ENCODE peak calls at places on chromosomes 6 and 20, in four cellular contexts. T, R, J and I are unnamed samples.

GRCh38 chr6:159880412-159880811 is 10.4 kb upstream of the MAS1 start:
- DNase-seq in T (no peak), J (no peak), R (no peak), I (no peak)

GRCh38 chr20:4038047-4038459 is 22.7 kb upstream of the RNF24 start:
- DNase-seq in J (peak; percentile 69), R (peak; percentile 82), T (peak; percentile 75), I (peak; percentile 79)

GRCh38 chr6:131657630-131658111 is 20.6 kb downstream of the ENPP3 start:
- DNase-seq in R (no peak), J (no peak), T (peak; percentile 83), I (no peak)

GRCh38 chr20:45456632-45457031 is 12.9 kb upstream of the WFDC2 start:
- DNase-seq in J (no peak), R (no peak), T (peak; percentile 22), I (no peak)

GRCh38 chr20:50285376-50286173 is 94.9 kb downstream of the CEBPB start:
- DNase-seq in R (peak; percentile 87), T (peak; percentile 72), J (no peak), I (no peak)

GRCh38 chr6:31396422-31397152 is 6.8 kb upstream of the MICA start:
- DNase-seq in T (peak; percentile 61), J (peak; percentile 84), R (peak; percentile 70), I (peak; percentile 86)

GRCh38 chr6:80341330-80341729 is 234.9 kb downstream of the BCKDHB start:
- DNase-seq in R (peak; percentile 73), T (peak; percentile 40), J (no peak), I (no peak)

GRCh38 chr6:2746557-2747061 is 4.1 kb downstream of the MYLK4 start:
- DNase-seq in R (no peak), T (no peak), J (no peak), I (no peak)

GRCh38 chr6:106512048-106512957 is 117.0 kb downstream of the RTN4IP1 start:
- DNase-seq in J (peak; percentile 59), R (peak; percentile 56), T (peak; percentile 49), I (peak; percentile 67)

GRCh38 chr6:113172531-113172966 is 684.6 kb upstream of the MARCKS start:
- DNase-seq in J (no peak), T (no peak), R (peak; percentile 24), I (no peak)